ENCODE peak calls at places on chromosomes 16 and 17, in four cellular contexts. W, C, J and I are unnamed samples.

GRCh38 chr17:63706346-63707102 is 6.6 kb upstream of the LIMD2 start:
- DNase-seq in W (no peak), C (no peak), J (no peak), I (no peak)

GRCh38 chr17:78535285-78536197 is 41.7 kb downstream of the DNAH17 start:
- DNase-seq in W (no peak), C (no peak), J (no peak), I (no peak)

GRCh38 chr16:30116291-30117207 is 3.2 kb upstream of the GDPD3 start:
- DNase-seq in W (no peak), C (no peak), J (no peak), I (no peak)

GRCh38 chr17:47732399-47733046 is 513 bp upstream of the TBX21 start:
- DNase-seq in W (no peak), C (no peak), J (no peak), I (no peak)

GRCh38 chr17:43019418-43019817 is 2.8 kb downstream of the VAT1 start:
- DNase-seq in W (no peak), C (no peak), J (no peak), I (no peak)

GRCh38 chr17:72206376-72206775 is 85.6 kb downstream of the SOX9 start:
- DNase-seq in W (no peak), C (no peak), J (no peak), I (no peak)

GRCh38 chr17:30378797-30379302 is at the start of gene CPD:
- DNase-seq in W (peak; percentile 95), C (peak; percentile 98), J (peak; percentile 82), I (peak; percentile 89)

GRCh38 chr17:64128787-64129514 is 993 bp downstream of the ERN1 start:
- DNase-seq in W (no peak), C (no peak), J (no peak), I (peak; percentile 32)

GRCh38 chr17:43766413-43767052 is 7.9 kb upstream of the SOST start:
- DNase-seq in W (peak; percentile 80), C (peak; percentile 73), J (no peak), I (peak; percentile 27)

GRCh38 chr16:72001180-72001890 is 1.1 kb upstream of the PKD1L3 start:
- DNase-seq in W (no peak), C (no peak), J (no peak), I (no peak)

GRCh38 chr16:72983728-72984350 is 64.1 kb downstream of the ZFHX3 start:
- DNase-seq in W (no peak), C (no peak), J (no peak), I (no peak)

GRCh38 chr16:48970216-48970615 is 311.4 kb downstream of the CBLN1 start:
- DNase-seq in W (no peak), C (no peak), J (no peak), I (no peak)

GRCh38 chr16:200388-200787 is 20.1 kb downstream of the HBQ1 start:
- DNase-seq in W (no peak), C (no peak), J (no peak), I (peak; percentile 49)

GRCh38 chr17:44212507-44213402 is 6.7 kb downstream of the UBTF start:
- DNase-seq in W (peak; percentile 47), C (no peak), J (no peak), I (no peak)

GRCh38 chr17:76997981-76998531 is 129.9 kb downstream of the MGAT5B start:
- DNase-seq in W (peak; percentile 76), C (no peak), J (no peak), I (no peak)

GRCh38 chr17:15946611-15947120 is 1.7 kb downstream of the ADORA2B start:
- DNase-seq in W (no peak), C (no peak), J (no peak), I (no peak)

GRCh38 chr17:76246080-76247066 is 6.1 kb upstream of the RNF157 start:
- DNase-seq in W (no peak), C (no peak), J (no peak), I (no peak)

GRCh38 chr17:41816637-41817320 is 4.0 kb downstream of the FKBP10 start:
- DNase-seq in W (no peak), C (no peak), J (no peak), I (no peak)

GRCh38 chr16:87304951-87305350 is 12.2 kb downstream of the C16orf95 start:
- DNase-seq in W (no peak), C (no peak), J (no peak), I (no peak)

GRCh38 chr16:87308826-87309225 is 8.4 kb downstream of the C16orf95 start:
- DNase-seq in W (no peak), C (no peak), J (no peak), I (no peak)

GRCh38 chr16:87303431-87303930 is 13.7 kb downstream of the C16orf95 start:
- DNase-seq in W (no peak), C (no peak), J (no peak), I (peak; percentile 31)

GRCh38 chr16:87303962-87304521 is 13.2 kb downstream of the C16orf95 start:
- DNase-seq in W (no peak), C (no peak), J (no peak), I (no peak)

DNA sequence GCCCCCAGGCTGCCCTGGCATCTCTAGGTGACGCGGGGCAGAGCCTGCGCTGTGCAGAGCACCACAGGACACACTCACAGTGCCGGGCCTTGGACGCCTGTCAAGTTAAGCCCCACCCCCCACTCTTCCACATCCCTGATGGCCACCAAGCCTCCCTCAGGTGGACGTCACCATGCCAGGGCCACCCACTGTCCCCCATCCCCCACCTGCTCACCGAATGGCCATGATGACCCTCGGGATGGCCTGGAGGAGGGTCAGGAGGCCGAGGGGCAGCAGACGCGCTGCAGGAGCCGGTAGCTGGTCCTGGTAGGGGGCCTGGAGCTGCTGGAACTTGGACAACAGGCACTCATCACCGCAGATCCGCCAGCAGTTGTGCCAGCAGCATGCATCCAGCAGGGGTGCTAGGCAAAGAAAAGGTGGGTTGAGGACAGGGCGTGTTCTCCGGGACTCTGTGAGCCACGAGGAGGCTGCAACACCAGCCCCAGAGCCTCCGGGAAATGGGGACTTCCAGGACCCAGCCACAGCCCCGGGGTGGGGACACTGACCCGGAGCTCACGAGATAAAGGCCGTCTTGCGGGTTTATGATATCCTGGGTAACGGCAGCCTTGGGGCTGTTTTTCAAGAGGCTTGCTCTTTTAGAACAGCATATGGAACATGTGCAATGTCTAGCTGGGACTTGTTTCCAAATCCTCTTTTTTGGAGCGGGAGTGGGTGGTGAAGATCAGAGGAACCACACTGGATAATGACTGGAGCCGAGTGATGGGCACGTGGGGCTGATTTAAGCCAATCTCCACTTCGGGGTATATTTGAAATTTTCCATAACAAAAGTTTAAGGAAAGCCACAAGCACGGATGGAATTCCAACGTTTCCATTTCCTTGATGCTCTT is 11.4 kb downstream of the C16orf95 start:
- DNase-seq in W (peak; percentile 64), C (no peak), J (peak; percentile 23), I (no peak)
- H3K4me3 ChIP-seq in W (peak overlapping the region; percentile 29), C (no peak overlapping the region), J (peak overlapping the region; percentile 25), I (no peak overlapping the region)

GRCh38 chr16:11794991-11795886 is 1.8 kb downstream of the ZC3H7A start:
- DNase-seq in W (no peak), C (no peak), J (no peak), I (no peak)

GRCh38 chr16:11793840-11794239 is 3.2 kb downstream of the ZC3H7A start:
- DNase-seq in W (no peak), C (no peak), J (no peak), I (no peak)

GRCh38 chr16:11794447-11794846 is 2.6 kb downstream of the ZC3H7A start:
- DNase-seq in W (no peak), C (no peak), J (no peak), I (no peak)

GRCh38 chr16:11791144-11791828 is 5.8 kb downstream of the ZC3H7A start:
- DNase-seq in W (no peak), C (no peak), J (no peak), I (no peak)

GRCh38 chr16:11792404-11793260 is 4.4 kb downstream of the ZC3H7A start:
- DNase-seq in W (no peak), C (no peak), J (no peak), I (no peak)
- H3K27ac ChIP-seq in W (no peak overlapping the region), C (no peak overlapping the region), J (no peak overlapping the region), I (no peak overlapping the region)

DNA sequence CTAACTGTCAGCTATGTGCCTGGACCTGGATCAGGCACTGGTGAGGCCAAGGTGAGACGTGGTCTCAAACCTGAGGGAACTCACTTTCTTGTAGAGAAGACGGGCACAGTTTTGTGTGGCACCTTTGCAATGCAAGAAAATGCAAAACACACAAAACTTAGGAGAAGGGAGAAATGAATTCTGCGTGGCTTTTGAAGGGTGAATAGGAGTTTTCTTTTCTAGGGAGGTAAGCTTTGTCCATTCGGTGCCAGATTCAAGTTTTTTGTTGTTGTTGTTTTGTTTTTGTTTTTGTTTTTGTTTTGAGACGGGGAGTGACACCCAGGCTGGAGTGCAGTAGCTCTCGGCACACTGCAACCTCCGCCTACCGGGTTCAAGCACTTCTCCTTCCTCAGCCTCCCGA is 1.4 kb downstream of the TOM1L1 start:
- DNase-seq in W (no peak), C (no peak), J (no peak), I (no peak)
- H3K4me3 ChIP-seq in W (no peak overlapping the region), C (no peak overlapping the region), J (no peak overlapping the region), I (no peak overlapping the region)

GRCh38 chr16:67489401-67490083 is 6.2 kb upstream of the AGRP start:
- DNase-seq in W (no peak), C (no peak), J (no peak), I (no peak)

GRCh38 chr16:67486805-67487204 is 3.5 kb upstream of the AGRP start:
- DNase-seq in W (no peak), C (no peak), J (no peak), I (no peak)

DNA sequence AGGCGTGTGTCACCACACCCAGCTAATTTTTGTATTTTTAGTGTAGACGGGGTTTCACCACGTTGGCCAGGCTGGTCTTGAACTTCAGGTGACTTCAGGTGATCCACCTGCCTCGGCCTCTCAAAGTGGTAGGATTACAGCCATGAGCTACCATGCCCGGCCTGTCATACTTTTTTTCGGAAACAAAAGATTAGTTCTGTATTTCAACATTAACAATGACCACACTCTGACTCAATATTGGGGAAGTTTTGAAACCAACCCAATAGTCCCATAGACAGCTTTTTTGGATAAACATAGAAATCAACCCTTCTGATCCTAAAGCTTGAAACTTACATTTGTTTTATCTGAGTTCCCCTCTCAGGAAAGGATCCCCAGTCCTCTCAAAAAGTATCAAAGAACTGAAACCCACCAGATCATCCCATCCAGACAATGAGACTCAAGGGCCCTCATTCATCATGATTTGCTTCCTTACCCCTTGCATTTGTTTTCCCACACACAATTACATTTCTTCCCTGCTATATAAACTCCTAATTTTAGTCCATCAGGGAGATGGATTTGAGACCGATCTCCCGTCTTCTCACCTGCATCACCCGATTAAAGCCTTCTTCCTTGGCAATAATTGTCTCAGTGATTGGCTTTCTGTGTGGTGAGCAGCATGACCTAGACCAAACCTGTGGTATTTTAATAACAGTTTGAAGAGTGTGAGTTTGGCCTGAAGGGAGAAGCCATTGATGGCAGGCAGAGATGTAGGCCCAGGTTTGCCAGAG is 7.2 kb upstream of the AGRP start:
- DNase-seq in W (no peak), C (no peak), J (no peak), I (no peak)
- H3K27ac ChIP-seq in W (no peak overlapping the region), C (no peak overlapping the region), J (no peak overlapping the region), I (no peak overlapping the region)

GRCh38 chr16:52123842-52124241 is 423.1 kb downstream of the TOX3 start:
- DNase-seq in W (no peak), C (no peak), J (no peak), I (no peak)
- H3K4me3 ChIP-seq in W (no peak overlapping the region), C (no peak overlapping the region), J (no peak overlapping the region), I (no peak overlapping the region)

GRCh38 chr16:4514606-4515005 is 24.0 kb downstream of the CDIP1 start:
- DNase-seq in W (no peak), C (no peak), J (no peak), I (no peak)
- H3K27ac ChIP-seq in W (no peak overlapping the region), C (peak overlapping the region; percentile 78), J (no peak overlapping the region), I (no peak overlapping the region)

GRCh38 chr16:85153656-85154091 is 41.4 kb upstream of the CIBAR2 start:
- DNase-seq in W (no peak), C (peak; percentile 90), J (no peak), I (no peak)
- H3K4me3 ChIP-seq in W (no peak overlapping the region), C (no peak overlapping the region), J (no peak overlapping the region), I (no peak overlapping the region)